ENCODE peak calls at places on chromosomes 12 and 14, in five cellular contexts. L is AG10803; Q is stimulated activated CD4-positive, alpha-beta T cell treated with anti-CD3 and anti-CD28 coated beads, Interleukin-1b, Interleukin-23, amount 100 ng/mL, for 48 hours; Y is memory B cell; D is myocyte. B is an unnamed sample.

GRCh38 chr12:51884676-51885229 is 3.1 kb upstream of the ANKRD33 start:
- DNase-seq in L (no peak), Q (no peak), Y (no peak), D (peak; percentile 61), B (no peak)

GRCh38 chr12:109738878-109739665 is 25.4 kb downstream of the FAM222A start:
- DNase-seq in L (peak; percentile 31), Q (no peak), Y (no peak), D (no peak), B (no peak)

GRCh38 chr12:31585271-31585670 is 5.7 kb downstream of the DENND5B start:
- DNase-seq in L (peak; percentile 73), Q (no peak), Y (no peak), D (peak; percentile 18), B (no peak)

GRCh38 chr12:42145552-42146215 is 1.0 kb upstream of the GXYLT1 start:
- DNase-seq in L (no peak), Q (no peak), Y (no peak), D (no peak), B (no peak)

GRCh38 chr14:44529026-44529425 is 21.9 kb upstream of the FSCB start:
- DNase-seq in L (no peak), Q (no peak), Y (no peak), D (no peak), B (no peak)

GRCh38 chr14:35438910-35439713 is 34.6 kb upstream of the NFKBIA start:
- DNase-seq in L (no peak), Q (no peak), Y (no peak), D (no peak), B (no peak)

GRCh38 chr14:63045612-63046320 is 508 bp upstream of the KCNH5 start:
- DNase-seq in L (peak; percentile 1), Q (no peak), Y (no peak), D (no peak), B (no peak)

GRCh38 chr12:24488091-24488596 is 460.8 kb downstream of the BCAT1 start:
- DNase-seq in L (no peak), Q (no peak), Y (no peak), D (no peak), B (no peak)

GRCh38 chr14:102182190-102182589 is 42.5 kb downstream of the WDR20 start:
- DNase-seq in L (peak; percentile 70), Q (no peak), Y (no peak), D (peak; percentile 78), B (no peak)

GRCh38 chr14:99733551-99734405 is 49.7 kb downstream of the CYP46A1 start:
- DNase-seq in L (no peak), Q (no peak), Y (no peak), D (no peak), B (no peak)

GRCh38 chr12:32478858-32479257 is 79.5 kb downstream of the FGD4 start:
- DNase-seq in L (no peak), Q (no peak), Y (no peak), D (no peak), B (no peak)

GRCh38 chr12:32379667-32380066 is 19.7 kb upstream of the FGD4 start:
- DNase-seq in L (no peak), Q (no peak), Y (no peak), D (no peak), B (no peak)

GRCh38 chr12:104501641-104502040 is 44.9 kb downstream of the CHST11 start:
- DNase-seq in L (no peak), Q (peak; percentile 61), Y (no peak), D (no peak), B (no peak)

GRCh38 chr12:119334459-119335170 is at the start of gene CCDC60:
- DNase-seq in L (no peak), Q (no peak), Y (no peak), D (no peak), B (no peak)

GRCh38 chr12:1993341-1993740 is 10.9 kb downstream of the DCP1B start:
- DNase-seq in L (peak; percentile 94), Q (no peak), Y (no peak), D (peak; percentile 64), B (no peak)

GRCh38 chr12:56836800-56837663 is 73.9 kb downstream of the HSD17B6 start:
- DNase-seq in L (peak; percentile 80), Q (peak; percentile 62), Y (no peak), D (no peak), B (no peak)

B was measured in T-cell.